ENCODE peak calls at places on chromosomes 16 and 17, in seven cellular contexts. One of them, this sample, is unnamed.

GRCh38 chr17:42436401-42436800 is 13.3 kb upstream of the CAVIN1 start:
- DNase-seq in HCT116: no peak
- DNase-seq in transverse colon: peak
- DNase-seq in stomach: no peak
- DNase-seq in breast epithelium: no peak
- DNase-seq in HepG2: peak
- DNase-seq in suprapubic skin: no peak
- DNase-seq in this sample: no peak

GRCh38 chr16:80174416-80174815 is 366.4 kb upstream of the DYNLRB2 start:
- DNase-seq in HCT116: no peak
- DNase-seq in transverse colon: no peak
- DNase-seq in stomach: no peak
- DNase-seq in breast epithelium: no peak
- DNase-seq in HepG2: peak
- DNase-seq in suprapubic skin: no peak
- DNase-seq in this sample: no peak

GRCh38 chr17:17576772-17577234 is 14.7 kb downstream of the PEMT start:
- DNase-seq in HCT116: no peak
- DNase-seq in transverse colon: no peak
- DNase-seq in stomach: no peak
- DNase-seq in breast epithelium: no peak
- DNase-seq in HepG2: no peak
- DNase-seq in suprapubic skin: no peak
- DNase-seq in this sample: no peak

GRCh38 chr17:27545562-27546229 is 85.3 kb upstream of the LGALS9 start:
- DNase-seq in HCT116: no peak
- DNase-seq in transverse colon: no peak
- DNase-seq in stomach: no peak
- DNase-seq in breast epithelium: no peak
- DNase-seq in HepG2: no peak
- DNase-seq in suprapubic skin: no peak
- DNase-seq in this sample: no peak

GRCh38 chr17:2704031-2704889 is 7.3 kb downstream of the CLUH start:
- DNase-seq in HCT116: no peak
- DNase-seq in transverse colon: no peak
- DNase-seq in stomach: no peak
- DNase-seq in breast epithelium: peak
- DNase-seq in HepG2: no peak
- DNase-seq in suprapubic skin: no peak
- DNase-seq in this sample: no peak

GRCh38 chr17:42248351-42249179 is 27.6 kb downstream of the STAT5B start:
- DNase-seq in HCT116: no peak
- DNase-seq in transverse colon: peak
- DNase-seq in stomach: peak
- DNase-seq in breast epithelium: peak
- DNase-seq in HepG2: peak
- DNase-seq in suprapubic skin: peak
- DNase-seq in this sample: peak

GRCh38 chr16:10601444-10602401 is 21.3 kb upstream of the EMP2 start:
- DNase-seq in HCT116: no peak
- DNase-seq in transverse colon: peak
- DNase-seq in stomach: no peak
- DNase-seq in breast epithelium: peak
- DNase-seq in HepG2: peak
- DNase-seq in suprapubic skin: no peak
- DNase-seq in this sample: peak

GRCh38 chr16:87829123-87829980 is 40.0 kb downstream of the SLC7A5 start:
- DNase-seq in HCT116: no peak
- DNase-seq in transverse colon: no peak
- DNase-seq in stomach: no peak
- DNase-seq in breast epithelium: no peak
- DNase-seq in HepG2: no peak
- DNase-seq in suprapubic skin: no peak
- DNase-seq in this sample: no peak

GRCh38 chr17:59365383-59365981 is 34.0 kb downstream of the YPEL2 start:
- DNase-seq in HCT116: no peak
- DNase-seq in transverse colon: no peak
- DNase-seq in stomach: no peak
- DNase-seq in breast epithelium: no peak
- DNase-seq in HepG2: peak
- DNase-seq in suprapubic skin: no peak
- DNase-seq in this sample: no peak

GRCh38 chr16:71479420-71479819 is 9.7 kb downstream of the ZNF19 start:
- DNase-seq in HCT116: no peak
- DNase-seq in transverse colon: peak
- DNase-seq in stomach: no peak
- DNase-seq in breast epithelium: no peak
- DNase-seq in HepG2: peak
- DNase-seq in suprapubic skin: no peak
- DNase-seq in this sample: no peak
- TF ChIP-seq CTCF in HCT116: peak
- TF ChIP-seq CTCF in transverse colon: peak
- TF ChIP-seq CTCF in stomach: no peak
- TF ChIP-seq CTCF in breast epithelium: no peak
- TF ChIP-seq CTCF in HepG2: peak
- TF ChIP-seq CTCF in suprapubic skin: peak
- TF ChIP-seq CTCF in this sample: no peak

GRCh38 chr17:35373532-35373983 is at the start of gene SLFN11:
- DNase-seq in HCT116: no peak
- DNase-seq in transverse colon: peak
- DNase-seq in stomach: peak
- DNase-seq in breast epithelium: no peak
- DNase-seq in HepG2: no peak
- DNase-seq in suprapubic skin: peak
- DNase-seq in this sample: peak
- TF ChIP-seq POLR2AphosphoS5 in HCT116: no peak
- TF ChIP-seq POLR2AphosphoS5 in transverse colon: peak
- TF ChIP-seq POLR2AphosphoS5 in stomach: peak
- TF ChIP-seq POLR2AphosphoS5 in breast epithelium: peak
- TF ChIP-seq POLR2AphosphoS5 in HepG2: no peak
- TF ChIP-seq POLR2AphosphoS5 in suprapubic skin: no peak
- TF ChIP-seq POLR2AphosphoS5 in this sample: peak

GRCh38 chr17:50187403-50187735 is 14.1 kb downstream of the COL1A1 start:
- DNase-seq in HCT116: no peak
- DNase-seq in transverse colon: no peak
- DNase-seq in stomach: no peak
- DNase-seq in breast epithelium: no peak
- DNase-seq in HepG2: no peak
- DNase-seq in suprapubic skin: no peak
- DNase-seq in this sample: no peak

GRCh38 chr17:50186661-50187402 is 14.6 kb downstream of the COL1A1 start:
- DNase-seq in HCT116: no peak
- DNase-seq in transverse colon: no peak
- DNase-seq in stomach: no peak
- DNase-seq in breast epithelium: no peak
- DNase-seq in HepG2: no peak
- DNase-seq in suprapubic skin: no peak
- DNase-seq in this sample: no peak

GRCh38 chr17:50184611-50185398 is 16.6 kb downstream of the COL1A1 start:
- DNase-seq in HCT116: no peak
- DNase-seq in transverse colon: peak
- DNase-seq in stomach: no peak
- DNase-seq in breast epithelium: no peak
- DNase-seq in HepG2: no peak
- DNase-seq in suprapubic skin: peak
- DNase-seq in this sample: no peak

GRCh38 chr17:50184057-50184456 is 17.4 kb downstream of the COL1A1 start:
- DNase-seq in HCT116: no peak
- DNase-seq in transverse colon: no peak
- DNase-seq in stomach: no peak
- DNase-seq in breast epithelium: no peak
- DNase-seq in HepG2: no peak
- DNase-seq in suprapubic skin: no peak
- DNase-seq in this sample: no peak

DNA sequence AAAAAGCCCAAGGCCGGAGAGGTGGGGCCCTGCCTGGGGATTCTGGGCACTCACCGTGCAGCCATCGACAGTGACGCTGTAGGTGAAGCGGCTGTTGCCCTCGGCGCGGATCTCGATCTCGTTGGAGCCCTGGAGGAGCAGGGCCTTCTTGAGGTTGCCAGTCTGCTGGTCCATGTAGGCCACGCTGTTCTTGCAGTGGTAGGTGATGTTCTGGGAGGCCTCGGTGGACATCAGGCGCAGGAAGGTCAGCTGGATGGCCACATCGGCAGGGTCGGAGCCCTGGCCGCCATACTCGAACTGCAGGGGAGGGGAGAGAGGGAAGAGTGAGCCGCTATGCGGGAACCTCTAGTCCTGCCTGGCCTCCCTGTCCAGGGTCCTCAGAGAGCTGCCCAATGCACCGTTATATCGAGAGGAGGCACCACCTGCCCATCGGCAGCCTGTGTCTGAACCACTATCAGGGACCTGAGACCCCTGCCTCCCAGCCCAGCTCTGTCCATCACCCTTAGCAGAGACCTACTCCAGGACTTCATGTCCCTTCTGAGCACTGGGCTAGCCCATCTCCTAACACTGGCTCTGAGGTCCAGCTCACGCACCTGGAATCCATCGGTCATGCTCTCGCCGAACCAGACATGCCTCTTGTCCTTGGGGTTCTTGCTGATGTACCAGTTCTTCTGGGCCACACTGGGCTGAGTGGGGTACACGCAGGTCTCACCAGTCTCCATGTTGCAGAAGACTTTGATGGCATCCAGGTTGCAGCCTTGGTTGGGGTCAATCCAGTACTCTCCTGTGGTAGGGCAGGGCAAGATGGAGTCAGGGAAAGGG is 15.5 kb downstream of the COL1A1 start:
- DNase-seq in HCT116: no peak
- DNase-seq in transverse colon: no peak
- DNase-seq in stomach: no peak
- DNase-seq in breast epithelium: no peak
- DNase-seq in HepG2: no peak
- DNase-seq in suprapubic skin: no peak
- DNase-seq in this sample: no peak
- H3K4me3 ChIP-seq in HCT116: no peak
- H3K4me3 ChIP-seq in transverse colon: no peak
- H3K4me3 ChIP-seq in stomach: no peak
- H3K4me3 ChIP-seq in breast epithelium: no peak
- H3K4me3 ChIP-seq in HepG2: no peak
- H3K4me3 ChIP-seq in suprapubic skin: no peak
- H3K4me3 ChIP-seq in this sample: no peak

GRCh38 chr17:7574176-7574953 is 5.1 kb upstream of the CD68 start:
- DNase-seq in HCT116: no peak
- DNase-seq in transverse colon: no peak
- DNase-seq in stomach: no peak
- DNase-seq in breast epithelium: no peak
- DNase-seq in HepG2: no peak
- DNase-seq in suprapubic skin: no peak
- DNase-seq in this sample: no peak

GRCh38 chr17:7572338-7572587 is 7.2 kb upstream of the CD68 start:
- DNase-seq in HCT116: no peak
- DNase-seq in transverse colon: no peak
- DNase-seq in stomach: no peak
- DNase-seq in breast epithelium: no peak
- DNase-seq in HepG2: no peak
- DNase-seq in suprapubic skin: no peak
- DNase-seq in this sample: no peak

GRCh38 chr17:7570351-7570750 is 8.6 kb downstream of the SENP3 start:
- DNase-seq in HCT116: no peak
- DNase-seq in transverse colon: no peak
- DNase-seq in stomach: no peak
- DNase-seq in breast epithelium: no peak
- DNase-seq in HepG2: no peak
- DNase-seq in suprapubic skin: no peak
- DNase-seq in this sample: no peak

GRCh38 chr17:7573324-7574080 is 5.9 kb upstream of the CD68 start:
- DNase-seq in HCT116: no peak
- DNase-seq in transverse colon: peak
- DNase-seq in stomach: peak
- DNase-seq in breast epithelium: peak
- DNase-seq in HepG2: peak
- DNase-seq in suprapubic skin: peak
- DNase-seq in this sample: peak

GRCh38 chr17:7572588-7573323 is 6.7 kb upstream of the CD68 start:
- DNase-seq in HCT116: peak
- DNase-seq in transverse colon: peak
- DNase-seq in stomach: peak
- DNase-seq in breast epithelium: peak
- DNase-seq in HepG2: peak
- DNase-seq in suprapubic skin: peak
- DNase-seq in this sample: peak
- TF ChIP-seq CTCF in HCT116: no peak
- TF ChIP-seq CTCF in transverse colon: peak
- TF ChIP-seq CTCF in stomach: no peak
- TF ChIP-seq CTCF in breast epithelium: no peak
- TF ChIP-seq CTCF in HepG2: peak
- TF ChIP-seq CTCF in suprapubic skin: peak
- TF ChIP-seq CTCF in this sample: no peak

DNA sequence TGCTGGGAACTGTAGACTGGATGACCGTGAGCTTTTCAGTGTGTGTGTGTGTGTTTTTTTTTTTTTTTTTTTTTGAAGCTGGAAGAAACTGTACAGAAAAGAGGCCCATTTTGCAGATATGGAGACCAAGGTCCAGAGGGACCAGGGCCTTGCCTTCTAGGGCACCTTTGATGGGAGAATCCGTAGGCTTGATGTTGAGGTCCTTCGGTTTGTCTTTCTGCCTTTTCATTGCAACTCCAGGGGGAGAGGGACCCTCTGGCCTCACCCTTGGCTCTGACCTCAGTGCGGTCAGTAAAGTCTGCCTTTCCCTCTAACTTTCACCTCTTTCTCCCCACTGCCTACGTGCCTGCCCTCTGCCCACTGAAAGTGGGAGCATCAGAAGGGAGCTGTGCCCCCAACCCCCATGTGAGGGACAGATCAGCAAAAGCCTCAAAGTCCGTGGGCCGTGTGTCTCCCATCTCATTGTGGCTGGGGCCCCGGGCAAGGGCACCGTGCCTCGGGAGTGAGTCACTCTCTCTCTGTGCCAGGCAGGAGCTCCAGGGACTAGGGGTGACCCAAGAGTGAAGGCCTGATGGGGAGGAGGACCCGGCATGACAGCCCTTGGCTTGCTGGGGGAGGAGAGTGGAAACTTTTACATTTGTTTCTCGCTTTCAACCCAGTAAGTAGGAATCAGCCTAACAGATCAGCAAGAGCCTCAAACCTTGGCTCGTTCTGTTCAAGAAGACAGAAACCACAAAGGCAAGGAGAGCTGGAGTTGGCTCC is 123.6 kb downstream of the CMIP start:
- DNase-seq in HCT116: no peak
- DNase-seq in transverse colon: no peak
- DNase-seq in stomach: peak
- DNase-seq in breast epithelium: peak
- DNase-seq in HepG2: peak
- DNase-seq in suprapubic skin: no peak
- DNase-seq in this sample: peak
- TF ChIP-seq POLR2AphosphoS5 in HCT116: no peak
- TF ChIP-seq POLR2AphosphoS5 in transverse colon: no peak
- TF ChIP-seq POLR2AphosphoS5 in stomach: no peak
- TF ChIP-seq POLR2AphosphoS5 in breast epithelium: no peak
- TF ChIP-seq POLR2AphosphoS5 in HepG2: no peak
- TF ChIP-seq POLR2AphosphoS5 in suprapubic skin: no peak
- TF ChIP-seq POLR2AphosphoS5 in this sample: no peak

DNA sequence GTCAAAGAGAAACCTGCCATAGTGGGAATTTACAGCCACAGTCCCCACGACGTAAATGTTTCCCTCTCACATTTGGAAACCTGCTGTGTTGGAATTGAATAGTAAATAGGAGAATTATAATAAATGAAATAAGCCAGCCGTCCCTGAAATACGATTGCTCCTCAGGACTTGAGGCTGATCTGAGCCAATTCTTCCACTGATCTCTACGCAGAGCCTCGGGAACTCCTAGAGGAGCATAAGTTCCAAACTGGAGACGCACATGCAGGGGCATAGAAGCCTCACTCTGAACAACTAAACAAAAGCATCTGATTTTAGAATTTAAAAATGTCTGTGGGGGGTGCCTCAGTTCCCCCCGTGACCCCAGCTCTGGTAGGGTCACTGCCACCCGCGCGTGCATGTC is 10.2 kb upstream of the TEX19 start:
- DNase-seq in HCT116: no peak
- DNase-seq in transverse colon: no peak
- DNase-seq in stomach: no peak
- DNase-seq in breast epithelium: no peak
- DNase-seq in HepG2: no peak
- DNase-seq in suprapubic skin: no peak
- DNase-seq in this sample: no peak
- H3K4me3 ChIP-seq in HCT116: no peak
- H3K4me3 ChIP-seq in transverse colon: no peak
- H3K4me3 ChIP-seq in stomach: no peak
- H3K4me3 ChIP-seq in breast epithelium: no peak
- H3K4me3 ChIP-seq in HepG2: peak
- H3K4me3 ChIP-seq in suprapubic skin: no peak
- H3K4me3 ChIP-seq in this sample: no peak

This sample was measured in prostate gland.